ENCODE peak calls at places on chromosome 15, in four cellular contexts. Z is left ventricle myocardium inferior; B is non-pigmented ciliary epithelial cell; F is stimulated activated CD4-positive, alpha-beta T cell treated with anti-CD3 and anti-CD28 coated beads, Interleukin-4, amount 100 ng/mL, for 1 hour. P is an unnamed sample.

GRCh38 chr15:89898628-89899302 is 5.0 kb upstream of the AP3S2 start:
- DNase-seq in Z (no peak), B (peak), F (peak), P (peak)

GRCh38 chr15:78907577-78907976 is 34.9 kb downstream of the MORF4L1 start:
- DNase-seq in Z (no peak), B (no peak), F (no peak), P (no peak)

GRCh38 chr15:69504352-69505040 is 51.9 kb downstream of the RPLP1 start:
- DNase-seq in Z (no peak), B (no peak), F (no peak), P (no peak)

GRCh38 chr15:60844431-60845174 is 365.7 kb upstream of the ICE2 start:
- DNase-seq in Z (no peak), B (no peak), F (peak), P (no peak)

GRCh38 chr15:90419738-90420487 is 31.9 kb downstream of the IQGAP1 start:
- DNase-seq in Z (no peak), B (no peak), F (no peak), P (peak)

GRCh38 chr15:59138243-59138642 is 33.3 kb downstream of the CCNB2 start:
- DNase-seq in Z (no peak), B (no peak), F (peak), P (peak)

GRCh38 chr15:38299216-38299615 is 46.6 kb downstream of the SPRED1 start:
- DNase-seq in Z (no peak), B (peak), F (no peak), P (no peak)

GRCh38 chr15:31489801-31490646 is 163.4 kb downstream of the KLF13 start:
- DNase-seq in Z (no peak), B (no peak), F (no peak), P (peak)

GRCh38 chr15:91258436-91258779 is 158.4 kb downstream of the SV2B start:
- DNase-seq in Z (no peak), B (no peak), F (no peak), P (no peak)

GRCh38 chr15:47756872-47757271 is 39.6 kb downstream of the SEMA6D start:
- DNase-seq in Z (no peak), B (peak), F (no peak), P (peak)

GRCh38 chr15:81334768-81335447 is 11.0 kb upstream of the STARD5 start:
- DNase-seq in Z (no peak), B (no peak), F (no peak), P (no peak)

GRCh38 chr15:87733977-87734376 is 522.6 kb downstream of the NTRK3 start:
- DNase-seq in Z (no peak), B (no peak), F (no peak), P (no peak)

GRCh38 chr15:74795961-74796625 is 14.2 kb downstream of the CSK start:
- DNase-seq in Z (no peak), B (no peak), F (peak), P (peak)

GRCh38 chr15:66700802-66701421 is 1.1 kb upstream of the SMAD6 start:
- DNase-seq in Z (peak), B (no peak), F (peak), P (peak)

GRCh38 chr15:32990071-32990470 is 204.4 kb downstream of the FMN1 start:
- DNase-seq in Z (no peak), B (no peak), F (no peak), P (no peak)

GRCh38 chr15:100785181-100786138 is 94.2 kb upstream of the ALDH1A3 start:
- DNase-seq in Z (no peak), B (no peak), F (no peak), P (peak)

GRCh38 chr15:36778516-36778915 is 199.1 kb downstream of the CDIN1 start:
- DNase-seq in Z (no peak), B (no peak), F (no peak), P (no peak)

GRCh38 chr15:43488790-43489585 is 4.0 kb downstream of the TP53BP1 start:
- DNase-seq in Z (no peak), B (no peak), F (no peak), P (no peak)

GRCh38 chr15:99954361-99955180 is 221.3 kb upstream of the LYSMD4 start:
- DNase-seq in Z (no peak), B (no peak), F (no peak), P (no peak)

GRCh38 chr15:52103217-52104207 is 9.1 kb downstream of the BCL2L10 start:
- DNase-seq in Z (no peak), B (peak), F (no peak), P (peak)

GRCh38 chr15:72968531-72968922 is 83.7 kb upstream of the NEO1 start:
- DNase-seq in Z (no peak), B (no peak), F (no peak), P (peak)

GRCh38 chr15:55587321-55588069 is 650 bp downstream of the PYGO1 start:
- DNase-seq in Z (peak), B (no peak), F (no peak), P (no peak)

GRCh38 chr15:80152896-80153876 is at the start of gene FAH:
- DNase-seq in Z (no peak), B (no peak), F (peak), P (peak)

GRCh38 chr15:67145710-67146109 is 80.3 kb downstream of the SMAD3 start:
- DNase-seq in Z (no peak), B (no peak), F (no peak), P (no peak)

GRCh38 chr15:30924353-30924752 is 20.6 kb downstream of the FAN1 start:
- DNase-seq in Z (no peak), B (peak), F (no peak), P (no peak)

GRCh38 chr15:66780172-66780972 is 78.3 kb downstream of the SMAD6 start:
- DNase-seq in Z (no peak), B (peak), F (no peak), P (peak)

GRCh38 chr15:75114327-75114726 is 87.4 kb upstream of the C15orf39 start:
- DNase-seq in Z (no peak), B (no peak), F (no peak), P (no peak)

GRCh38 chr15:61050844-61051569 is 178.1 kb downstream of the RORA start:
- DNase-seq in Z (no peak), B (no peak), F (no peak), P (peak)